ENCODE peak calls at places on chromosome 11, in seven cellular contexts. One of them, this sample, is unnamed. For H3K9me3, the result is how much of the 10 kb centered on the place peaks cover.

GRCh38 chr11:14499178-14499559 is 442 bp downstream of the COPB1 start:
- DNase-seq in hepatocyte: peak
- DNase-seq in MM.1S: no peak
- DNase-seq in neuronal stem cell: no peak
- DNase-seq in astrocyte: no peak
- DNase-seq in H9: peak
- DNase-seq in IMR-90: peak
- DNase-seq in this sample: peak

GRCh38 chr11:69365567-69365966 is 71.6 kb downstream of the MYEOV start:
- DNase-seq in hepatocyte: no peak
- DNase-seq in MM.1S: no peak
- DNase-seq in neuronal stem cell: no peak
- DNase-seq in astrocyte: no peak
- DNase-seq in H9: no peak
- DNase-seq in IMR-90: no peak
- DNase-seq in this sample: no peak

GRCh38 chr11:117923773-117924172 is 5.4 kb downstream of the TMPRSS13 start:
- DNase-seq in hepatocyte: no peak
- DNase-seq in MM.1S: no peak
- DNase-seq in neuronal stem cell: no peak
- DNase-seq in astrocyte: no peak
- DNase-seq in H9: no peak
- DNase-seq in IMR-90: no peak
- DNase-seq in this sample: no peak

GRCh38 chr11:85627998-85628770 is at the start of gene TMEM126B:
- DNase-seq in hepatocyte: peak
- DNase-seq in MM.1S: peak
- DNase-seq in neuronal stem cell: peak
- DNase-seq in astrocyte: peak
- DNase-seq in H9: peak
- DNase-seq in IMR-90: peak
- DNase-seq in this sample: peak

GRCh38 chr11:129061466-129062194 is 119.0 kb upstream of the TP53AIP1 start:
- DNase-seq in hepatocyte: no peak
- DNase-seq in MM.1S: no peak
- DNase-seq in neuronal stem cell: no peak
- DNase-seq in astrocyte: peak
- DNase-seq in H9: no peak
- DNase-seq in IMR-90: peak
- DNase-seq in this sample: no peak

GRCh38 chr11:109789911-109790310 is 303.3 kb upstream of the ZC3H12C start:
- DNase-seq in hepatocyte: no peak
- DNase-seq in MM.1S: no peak
- DNase-seq in neuronal stem cell: no peak
- DNase-seq in astrocyte: peak
- DNase-seq in H9: no peak
- DNase-seq in IMR-90: peak
- DNase-seq in this sample: no peak

GRCh38 chr11:123194308-123195181 is 503 bp downstream of the CLMP start:
- DNase-seq in hepatocyte: peak
- DNase-seq in MM.1S: no peak
- DNase-seq in neuronal stem cell: peak
- DNase-seq in astrocyte: no peak
- DNase-seq in H9: peak
- DNase-seq in IMR-90: peak
- DNase-seq in this sample: no peak

GRCh38 chr11:64271339-64272132 is 12.9 kb downstream of the BAD start:
- DNase-seq in hepatocyte: peak
- DNase-seq in MM.1S: peak
- DNase-seq in neuronal stem cell: peak
- DNase-seq in astrocyte: peak
- DNase-seq in H9: peak
- DNase-seq in IMR-90: peak
- DNase-seq in this sample: peak

GRCh38 chr11:99370557-99371200 is 349.9 kb downstream of the CNTN5 start:
- DNase-seq in hepatocyte: peak
- DNase-seq in MM.1S: peak
- DNase-seq in neuronal stem cell: peak
- DNase-seq in astrocyte: peak
- DNase-seq in H9: peak
- DNase-seq in IMR-90: peak
- DNase-seq in this sample: no peak

GRCh38 chr11:58957922-58958321 is 18.6 kb downstream of the GLYATL1 start:
- DNase-seq in hepatocyte: no peak
- DNase-seq in MM.1S: peak
- DNase-seq in neuronal stem cell: no peak
- DNase-seq in astrocyte: no peak
- DNase-seq in H9: no peak
- DNase-seq in IMR-90: no peak
- DNase-seq in this sample: no peak

GRCh38 chr11:43942651-43943356 is 367 bp downstream of the C11orf96 start:
- DNase-seq in hepatocyte: peak
- DNase-seq in MM.1S: peak
- DNase-seq in neuronal stem cell: no peak
- DNase-seq in astrocyte: peak
- DNase-seq in H9: peak
- DNase-seq in IMR-90: peak
- DNase-seq in this sample: peak

GRCh38 chr11:43941257-43941879 is 1.1 kb upstream of the C11orf96 start:
- DNase-seq in hepatocyte: no peak
- DNase-seq in MM.1S: no peak
- DNase-seq in neuronal stem cell: no peak
- DNase-seq in astrocyte: no peak
- DNase-seq in H9: no peak
- DNase-seq in IMR-90: peak
- DNase-seq in this sample: no peak

GRCh38 chr11:43944761-43945311 is 2.4 kb downstream of the C11orf96 start:
- DNase-seq in hepatocyte: peak
- DNase-seq in MM.1S: peak
- DNase-seq in neuronal stem cell: no peak
- DNase-seq in astrocyte: no peak
- DNase-seq in H9: peak
- DNase-seq in IMR-90: peak
- DNase-seq in this sample: peak

GRCh38 chr11:43943357-43943930 is 1.0 kb downstream of the C11orf96 start:
- DNase-seq in hepatocyte: no peak
- DNase-seq in MM.1S: peak
- DNase-seq in neuronal stem cell: no peak
- DNase-seq in astrocyte: no peak
- DNase-seq in H9: no peak
- DNase-seq in IMR-90: peak
- DNase-seq in this sample: no peak

DNA sequence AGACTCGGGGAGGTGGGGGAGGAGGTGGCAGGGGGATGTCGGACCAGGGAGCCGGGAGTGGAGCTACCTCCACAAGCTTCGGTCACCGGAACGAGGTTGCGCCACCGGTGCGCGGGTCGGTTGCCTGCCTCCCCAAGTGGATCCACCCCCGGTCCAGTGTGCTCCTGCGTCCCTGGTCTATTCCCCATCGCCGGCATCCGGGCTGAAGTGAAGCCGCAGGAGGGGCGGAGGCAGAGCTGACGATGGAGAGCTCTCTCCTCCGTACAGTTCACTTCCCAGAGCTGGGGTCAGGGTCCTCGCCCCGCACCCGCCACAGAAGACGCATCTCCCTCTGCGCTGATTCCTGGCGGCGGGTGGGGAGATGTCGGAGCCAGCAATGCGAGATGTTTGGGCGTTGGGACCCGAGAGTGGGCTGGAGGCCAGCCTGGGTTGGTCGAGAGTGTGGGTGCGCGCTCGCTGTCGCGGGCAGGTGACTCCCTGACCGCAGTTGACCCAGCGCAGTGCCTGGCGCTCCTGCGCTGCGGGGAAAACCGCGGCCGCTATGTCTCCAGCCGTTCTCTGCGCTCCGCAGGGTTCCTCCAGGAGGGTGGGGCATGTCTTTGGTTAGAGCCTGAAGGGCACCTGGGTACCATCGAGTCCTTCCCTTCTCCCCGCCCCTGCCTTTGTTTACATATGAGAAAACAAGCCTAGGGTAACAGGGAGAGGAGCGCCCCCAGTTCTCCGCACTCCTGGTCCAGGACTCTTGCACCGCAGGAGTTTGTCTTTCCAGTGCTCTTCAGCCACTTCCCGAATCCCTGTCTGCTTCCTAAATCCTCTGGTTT is 1.7 kb downstream of the C11orf96 start:
- DNase-seq in hepatocyte: no peak
- DNase-seq in MM.1S: peak
- DNase-seq in neuronal stem cell: no peak
- DNase-seq in astrocyte: peak
- DNase-seq in H9: no peak
- DNase-seq in IMR-90: peak
- DNase-seq in this sample: no peak
- H3K4me2 ChIP-seq in hepatocyte: peak
- H3K4me2 ChIP-seq in MM.1S: peak
- H3K4me2 ChIP-seq in neuronal stem cell: peak
- H3K4me2 ChIP-seq in astrocyte: peak
- H3K4me2 ChIP-seq in H9: peak
- H3K4me2 ChIP-seq in IMR-90: peak
- H3K4me2 ChIP-seq in this sample: peak

GRCh38 chr11:19077965-19078364 is 17.4 kb upstream of the MRGPRX2 start:
- DNase-seq in hepatocyte: no peak
- DNase-seq in MM.1S: no peak
- DNase-seq in neuronal stem cell: no peak
- DNase-seq in astrocyte: no peak
- DNase-seq in H9: no peak
- DNase-seq in IMR-90: no peak
- DNase-seq in this sample: no peak

GRCh38 chr11:19075636-19076035 is 15.1 kb upstream of the MRGPRX2 start:
- DNase-seq in hepatocyte: no peak
- DNase-seq in MM.1S: no peak
- DNase-seq in neuronal stem cell: no peak
- DNase-seq in astrocyte: no peak
- DNase-seq in H9: no peak
- DNase-seq in IMR-90: no peak
- DNase-seq in this sample: no peak

GRCh38 chr11:19079643-19080440 is 19.3 kb upstream of the MRGPRX2 start:
- DNase-seq in hepatocyte: peak
- DNase-seq in MM.1S: no peak
- DNase-seq in neuronal stem cell: no peak
- DNase-seq in astrocyte: peak
- DNase-seq in H9: no peak
- DNase-seq in IMR-90: peak
- DNase-seq in this sample: no peak

GRCh38 chr11:19073454-19074415 is 13.2 kb upstream of the MRGPRX2 start:
- DNase-seq in hepatocyte: no peak
- DNase-seq in MM.1S: no peak
- DNase-seq in neuronal stem cell: no peak
- DNase-seq in astrocyte: no peak
- DNase-seq in H9: peak
- DNase-seq in IMR-90: no peak
- DNase-seq in this sample: no peak

GRCh38 chr11:19076744-19077589 is 16.4 kb upstream of the MRGPRX2 start:
- DNase-seq in hepatocyte: peak
- DNase-seq in MM.1S: peak
- DNase-seq in neuronal stem cell: peak
- DNase-seq in astrocyte: no peak
- DNase-seq in H9: peak
- DNase-seq in IMR-90: peak
- DNase-seq in this sample: peak
- H2AFZ ChIP-seq in hepatocyte: no peak
- H2AFZ ChIP-seq in MM.1S: no peak
- H2AFZ ChIP-seq in neuronal stem cell: no peak
- H2AFZ ChIP-seq in astrocyte: no peak
- H2AFZ ChIP-seq in H9: no peak
- H2AFZ ChIP-seq in IMR-90: no peak
- H2AFZ ChIP-seq in this sample: peak

DNA sequence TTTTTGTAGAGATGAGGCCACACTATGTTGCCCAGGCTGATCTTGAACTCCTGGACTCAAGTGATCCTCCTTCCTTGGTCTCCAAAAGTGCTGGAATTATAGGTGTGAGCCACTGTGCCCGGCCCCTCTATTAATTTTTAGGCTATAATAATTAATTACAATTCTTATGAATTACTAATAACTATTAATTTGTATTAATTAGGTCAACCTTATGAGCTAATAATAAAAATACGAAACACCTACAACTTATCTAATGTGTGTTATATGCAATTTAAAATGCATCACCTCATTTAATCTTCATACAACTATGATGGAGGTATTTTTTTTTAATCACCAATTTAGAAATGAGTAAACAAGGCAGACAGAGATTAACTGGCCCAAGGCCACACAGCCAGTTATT is 26.2 kb downstream of the LRP4 start:
- DNase-seq in hepatocyte: no peak
- DNase-seq in MM.1S: no peak
- DNase-seq in neuronal stem cell: no peak
- DNase-seq in astrocyte: no peak
- DNase-seq in H9: no peak
- DNase-seq in IMR-90: no peak
- DNase-seq in this sample: no peak
- H3K9me3 ChIP-seq in hepatocyte: under half
- H3K9me3 ChIP-seq in MM.1S: under half
- H3K9me3 ChIP-seq in neuronal stem cell: under half
- H3K9me3 ChIP-seq in astrocyte: under half
- H3K9me3 ChIP-seq in H9: under half
- H3K9me3 ChIP-seq in IMR-90: under half
- H3K9me3 ChIP-seq in this sample: under half

GRCh38 chr11:8261316-8261715 is 2.4 kb downstream of the LMO1 start:
- DNase-seq in hepatocyte: no peak
- DNase-seq in MM.1S: no peak
- DNase-seq in neuronal stem cell: no peak
- DNase-seq in astrocyte: no peak
- DNase-seq in H9: no peak
- DNase-seq in IMR-90: no peak
- DNase-seq in this sample: no peak

GRCh38 chr11:8260202-8260996 is 3.3 kb downstream of the LMO1 start:
- DNase-seq in hepatocyte: no peak
- DNase-seq in MM.1S: no peak
- DNase-seq in neuronal stem cell: no peak
- DNase-seq in astrocyte: no peak
- DNase-seq in H9: peak
- DNase-seq in IMR-90: no peak
- DNase-seq in this sample: no peak

GRCh38 chr11:8262552-8263108 is 1.0 kb downstream of the LMO1 start:
- DNase-seq in hepatocyte: peak
- DNase-seq in MM.1S: peak
- DNase-seq in neuronal stem cell: peak
- DNase-seq in astrocyte: peak
- DNase-seq in H9: peak
- DNase-seq in IMR-90: peak
- DNase-seq in this sample: no peak

GRCh38 chr11:8263109-8263768 is 439 bp downstream of the LMO1 start:
- DNase-seq in hepatocyte: no peak
- DNase-seq in MM.1S: no peak
- DNase-seq in neuronal stem cell: no peak
- DNase-seq in astrocyte: no peak
- DNase-seq in H9: peak
- DNase-seq in IMR-90: no peak
- DNase-seq in this sample: no peak

DNA sequence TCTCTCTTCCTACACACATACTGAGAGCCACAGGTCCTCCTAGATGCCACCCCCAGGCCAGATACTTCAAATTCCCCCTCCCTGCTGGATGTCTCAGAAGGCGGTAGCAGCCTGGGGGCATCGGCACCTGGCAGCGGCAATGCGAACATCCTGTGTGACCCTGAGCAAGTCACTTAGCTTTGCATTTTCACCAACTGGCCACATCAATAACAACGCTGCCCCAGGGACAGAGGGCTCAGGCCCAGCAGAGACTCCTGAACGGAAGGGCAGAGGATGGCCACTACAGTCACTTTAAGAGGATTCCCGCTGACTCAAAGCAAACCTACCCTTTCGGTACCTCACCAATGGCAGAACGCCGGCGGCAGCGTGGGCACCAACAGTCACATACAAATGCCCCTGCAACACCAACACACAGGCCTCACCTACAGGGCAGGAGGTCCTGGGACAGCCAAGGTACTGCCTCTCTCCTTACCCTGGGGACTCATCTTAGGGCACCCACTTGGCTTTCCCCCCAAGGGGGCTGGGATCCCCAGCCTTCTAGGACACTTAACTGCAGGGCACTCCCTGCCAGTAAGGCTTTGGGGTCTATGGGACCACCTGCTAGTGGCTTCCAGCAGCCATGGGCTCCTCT is 1.6 kb downstream of the LMO1 start:
- DNase-seq in hepatocyte: no peak
- DNase-seq in MM.1S: no peak
- DNase-seq in neuronal stem cell: no peak
- DNase-seq in astrocyte: no peak
- DNase-seq in H9: peak
- DNase-seq in IMR-90: no peak
- DNase-seq in this sample: no peak
- H3K4me2 ChIP-seq in hepatocyte: peak
- H3K4me2 ChIP-seq in MM.1S: no peak
- H3K4me2 ChIP-seq in neuronal stem cell: peak
- H3K4me2 ChIP-seq in astrocyte: peak
- H3K4me2 ChIP-seq in H9: peak
- H3K4me2 ChIP-seq in IMR-90: peak
- H3K4me2 ChIP-seq in this sample: no peak

This sample was measured in DND-41.